ENCODE peak calls at places on chromosomes 6 and 20, in five cellular contexts. L, P, Z, O and G are unnamed samples.

GRCh38 chr6:47690209-47690608 is 8.2 kb upstream of the ADGRF4 start:
- DNase-seq in L (no peak), P (no peak), Z (no peak), O (peak; percentile 6), G (no peak)

GRCh38 chr20:61120595-61121515 is 131.2 kb upstream of the CDH4 start:
- DNase-seq in L (peak; percentile 33), P (no peak), Z (peak; percentile 46), O (peak; percentile 64), G (peak; percentile 49)

GRCh38 chr6:26158581-26159416 is 71.6 kb downstream of the HFE start:
- DNase-seq in L (peak; percentile 73), P (peak; percentile 67), Z (peak; percentile 72), O (peak; percentile 35), G (peak; percentile 58)

GRCh38 chr6:80468398-80468797 is 361.9 kb downstream of the BCKDHB start:
- DNase-seq in L (no peak), P (peak; percentile 53), Z (no peak), O (no peak), G (peak; percentile 17)

GRCh38 chr6:30814137-30815084 is 69.9 kb upstream of the DDR1 start:
- DNase-seq in L (no peak), P (peak; percentile 92), Z (no peak), O (no peak), G (no peak)

GRCh38 chr6:143539106-143539505 is 27.6 kb upstream of the FUCA2 start:
- DNase-seq in L (no peak), P (no peak), Z (no peak), O (no peak), G (no peak)

GRCh38 chr6:28522594-28523557 is 2.8 kb upstream of the GPX5 start:
- DNase-seq in L (no peak), P (no peak), Z (no peak), O (peak; percentile 73), G (no peak)

GRCh38 chr20:58711266-58712051 is 18.9 kb downstream of the NPEPL1 start:
- DNase-seq in L (no peak), P (no peak), Z (peak; percentile 15), O (no peak), G (peak; percentile 5)

GRCh38 chr6:118646977-118647376 is 4.4 kb downstream of the CEP85L start:
- DNase-seq in L (no peak), P (no peak), Z (no peak), O (no peak), G (no peak)

GRCh38 chr20:20535051-20535450 is 167.1 kb downstream of the INSM1 start:
- DNase-seq in L (no peak), P (no peak), Z (no peak), O (no peak), G (no peak)

GRCh38 chr6:3403244-3404154 is 53.4 kb downstream of the SLC22A23 start:
- DNase-seq in L (peak; percentile 86), P (peak; percentile 15), Z (no peak), O (peak; percentile 49), G (no peak)

GRCh38 chr6:139308936-139309603 is 17.3 kb upstream of the TXLNB start:
- DNase-seq in L (no peak), P (no peak), Z (peak; percentile 30), O (no peak), G (no peak)

GRCh38 chr6:53465732-53466131 is 79.2 kb downstream of the GCLC start:
- DNase-seq in L (no peak), P (no peak), Z (no peak), O (no peak), G (no peak)

GRCh38 chr6:136921936-136922679 is at the start of gene SLC35D3:
- DNase-seq in L (peak; percentile 21), P (peak; percentile 14), Z (no peak), O (peak; percentile 52), G (peak; percentile 49)

GRCh38 chr6:31538805-31539400 is 2.9 kb downstream of the DDX39B start:
- DNase-seq in L (peak; percentile 59), P (no peak), Z (no peak), O (no peak), G (no peak)

GRCh38 chr20:35757098-35757705 is 14.6 kb upstream of the PHF20 start:
- DNase-seq in L (no peak), P (no peak), Z (no peak), O (peak; percentile 42), G (peak; percentile 25)

GRCh38 chr6:47414517-47415167 is 62.9 kb upstream of the CD2AP start:
- DNase-seq in L (no peak), P (peak; percentile 75), Z (no peak), O (peak; percentile 15), G (no peak)

GRCh38 chr20:52577696-52578095 is 386.1 kb upstream of the ZFP64 start:
- DNase-seq in L (no peak), P (no peak), Z (no peak), O (no peak), G (no peak)

GRCh38 chr6:33579828-33580714 is at the start of gene BAK1:
- DNase-seq in L (peak; percentile 82), P (peak; percentile 91), Z (peak; percentile 95), O (peak; percentile 94), G (peak; percentile 93)
- H3K4me3 ChIP-seq in L (peak within 1 kb of the TSS; percentile 90), P (peak within 1 kb of the TSS; percentile 93), Z (peak within 1 kb of the TSS; percentile 92), O (peak within 1 kb of the TSS; percentile 98), G (peak within 1 kb of the TSS; percentile 88)

DNA sequence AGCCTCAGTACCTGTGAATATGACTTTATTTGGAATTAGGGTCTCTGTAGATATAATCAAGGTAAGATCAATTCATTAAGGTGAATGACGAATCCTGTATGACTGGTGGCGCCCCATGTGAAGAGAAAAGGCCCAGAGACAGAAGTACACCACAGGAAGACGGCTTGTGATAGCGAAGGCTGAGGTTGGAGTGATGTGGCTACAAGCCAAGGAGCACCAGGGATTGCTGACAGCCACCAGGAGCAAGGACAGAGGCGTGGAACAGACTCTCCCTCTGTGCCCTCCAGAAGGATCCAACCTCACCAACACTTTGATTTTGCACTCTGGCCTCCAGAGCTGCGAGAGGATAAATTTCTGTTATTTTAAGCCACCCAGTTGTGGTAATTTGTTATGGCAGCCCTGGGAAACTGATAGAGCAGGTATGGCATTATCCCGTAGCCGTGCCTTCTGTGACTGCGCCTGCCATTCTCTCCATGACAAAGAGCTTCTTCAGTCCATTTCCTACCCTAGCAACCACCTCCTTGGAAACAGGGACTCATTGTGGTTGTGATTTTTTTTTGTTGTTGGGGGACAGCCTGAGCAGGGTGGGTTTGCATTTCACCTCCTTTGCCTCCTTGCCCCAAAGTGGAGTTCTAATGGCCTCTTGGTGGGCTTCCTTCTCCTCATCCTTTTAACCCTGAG is 29.6 kb downstream of the PTK7 start:
- DNase-seq in L (no peak), P (no peak), Z (no peak), O (peak; percentile 63), G (no peak)
- H3K27ac ChIP-seq in L (no peak overlapping the region), P (no peak overlapping the region), Z (no peak overlapping the region), O (peak overlapping the region; percentile 84), G (no peak overlapping the region)

GRCh38 chr6:89032599-89032998 is 48.0 kb upstream of the PNRC1 start:
- DNase-seq in L (no peak), P (no peak), Z (no peak), O (no peak), G (no peak)

GRCh38 chr6:89037156-89037900 is 43.2 kb upstream of the PNRC1 start:
- DNase-seq in L (no peak), P (no peak), Z (no peak), O (no peak), G (no peak)

GRCh38 chr6:89034586-89035251 is 45.8 kb upstream of the PNRC1 start:
- DNase-seq in L (no peak), P (no peak), Z (peak; percentile 42), O (no peak), G (no peak)

DNA sequence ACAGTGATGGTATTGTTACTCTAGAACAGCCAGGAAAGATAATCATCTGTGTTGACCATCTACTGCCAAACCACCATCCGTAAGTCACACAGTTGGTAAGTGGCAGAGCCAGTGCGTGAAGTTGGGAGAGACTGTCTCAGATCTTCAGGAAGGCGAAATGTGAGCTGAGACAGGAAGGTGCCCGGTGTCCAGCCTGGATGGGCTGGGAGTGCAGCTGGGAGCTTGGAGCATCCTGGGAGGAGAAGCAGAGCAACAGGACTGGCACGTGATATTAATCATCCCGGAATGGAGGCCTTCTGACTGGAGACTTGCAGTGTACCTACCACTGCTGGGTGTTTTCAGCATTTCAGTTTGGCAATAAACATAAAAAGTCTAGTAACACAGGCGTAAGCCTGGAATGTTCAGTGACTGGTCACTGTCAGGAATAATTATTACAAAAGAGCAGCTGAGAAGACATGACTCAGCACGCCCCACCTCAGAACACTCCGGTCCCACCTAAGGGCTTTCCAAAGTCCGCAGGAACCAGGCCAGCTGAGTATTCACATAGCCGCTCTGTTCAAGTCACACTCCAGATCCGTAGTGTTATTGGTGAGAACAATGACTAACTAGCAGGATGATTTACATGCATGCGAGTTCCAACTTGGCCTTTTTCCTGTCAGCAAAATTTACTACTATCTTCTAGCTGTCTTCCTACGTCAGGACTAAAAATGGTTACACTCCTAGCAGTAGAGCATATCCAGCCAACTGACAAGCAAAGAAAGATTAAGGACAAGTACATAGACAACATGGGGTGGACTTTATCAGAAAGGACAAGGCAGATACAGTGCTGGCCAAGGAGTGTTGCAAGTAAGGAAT is 45.1 kb upstream of the PNRC1 start:
- DNase-seq in L (peak; percentile 79), P (peak; percentile 25), Z (peak; percentile 82), O (no peak), G (peak; percentile 50)
- H3K4me3 ChIP-seq in L (no peak overlapping the region), P (no peak overlapping the region), Z (peak overlapping the region; percentile 28), O (no peak overlapping the region), G (peak overlapping the region; percentile 38)

GRCh38 chr20:44208770-44209169 is 1.8 kb downstream of the OSER1 start:
- DNase-seq in L (no peak), P (no peak), Z (no peak), O (no peak), G (no peak)
- H3K27ac ChIP-seq in L (no peak overlapping the region), P (no peak overlapping the region), Z (no peak overlapping the region), O (no peak overlapping the region), G (no peak overlapping the region)

DNA sequence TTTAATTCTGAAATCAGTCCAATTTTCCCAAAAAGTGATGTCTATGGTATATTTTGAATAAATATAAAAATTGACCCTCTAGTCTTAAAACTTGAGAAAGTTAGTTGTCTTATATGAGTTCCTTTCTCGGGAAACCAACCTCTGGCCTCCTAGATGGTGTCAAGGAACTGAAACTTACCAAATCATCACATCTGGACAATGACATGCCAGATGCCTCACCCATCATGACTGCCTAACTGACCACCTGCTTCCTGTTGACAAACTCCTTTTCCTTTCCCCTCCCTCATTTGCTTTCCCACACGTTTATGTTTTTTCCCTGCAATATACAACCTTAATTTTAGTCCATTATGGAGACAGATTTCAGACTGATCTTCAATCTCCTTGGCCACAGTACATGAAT is 731.0 kb downstream of the EPHA7 start:
- DNase-seq in L (no peak), P (peak; percentile 9), Z (no peak), O (no peak), G (no peak)
- H3K4me3 ChIP-seq in L (no peak overlapping the region), P (no peak overlapping the region), Z (no peak overlapping the region), O (no peak overlapping the region), G (no peak overlapping the region)

GRCh38 chr6:131381052-131381451 is 192.0 kb upstream of the ARG1 start:
- DNase-seq in L (no peak), P (no peak), Z (peak; percentile 65), O (no peak), G (no peak)
- H3K27ac ChIP-seq in L (no peak overlapping the region), P (no peak overlapping the region), Z (no peak overlapping the region), O (no peak overlapping the region), G (no peak overlapping the region)

DNA sequence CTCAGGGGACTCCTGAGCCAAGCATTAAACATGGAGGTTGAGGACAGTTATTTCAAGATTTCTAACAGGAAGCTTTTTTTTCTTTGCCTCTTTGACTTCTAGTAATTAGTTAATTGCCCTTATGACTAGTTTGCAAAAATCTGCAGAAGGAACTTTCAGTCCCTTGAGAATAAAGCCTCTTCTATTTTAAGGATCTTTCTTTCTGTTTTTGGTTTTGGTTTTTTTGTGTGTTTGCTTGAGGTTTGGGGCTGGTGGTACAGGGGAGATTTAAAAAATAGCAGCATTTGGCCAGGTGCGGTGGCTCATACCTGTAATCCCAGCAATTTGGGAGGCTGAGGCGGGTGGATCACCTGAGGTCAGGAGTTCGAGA is 259.3 kb downstream of the BMP7 start:
- DNase-seq in L (no peak), P (no peak), Z (no peak), O (no peak), G (no peak)
- H3K4me3 ChIP-seq in L (no peak overlapping the region), P (no peak overlapping the region), Z (no peak overlapping the region), O (no peak overlapping the region), G (no peak overlapping the region)

GRCh38 chr6:36824262-36824661 is 15.0 kb downstream of the CPNE5 start:
- DNase-seq in L (no peak), P (peak; percentile 83), Z (no peak), O (no peak), G (no peak)
- H3K27ac ChIP-seq in L (no peak overlapping the region), P (peak overlapping the region; percentile 100), Z (peak overlapping the region; percentile 58), O (no peak overlapping the region), G (no peak overlapping the region)